ENCODE peak calls at places on chromosomes 6 and 20, in six cellular contexts. L is neural crest cell, Z is WTC11, F is psoas muscle, U is choroid plexus epithelial cell, C is cardiac fibroblast. R is an unnamed sample.

GRCh38 chr20:50320910-50321796 is 130.5 kb downstream of the CEBPB start:
- DNase-seq in L (peak; percentile 19), Z (peak; percentile 90), F (peak; percentile 91), U (peak; percentile 96), C (peak; percentile 94), R (peak; percentile 90)

GRCh38 chr6:17281497-17282481 is 628 bp downstream of the RBM24 start:
- DNase-seq in L (peak; percentile 21), Z (peak; percentile 28), F (no peak), U (no peak), C (peak; percentile 25), R (peak; percentile 50)

GRCh38 chr20:2101057-2101934 is at the start of gene STK35:
- DNase-seq in L (peak; percentile 61), Z (peak; percentile 76), F (peak; percentile 83), U (no peak), C (no peak), R (no peak)

GRCh38 chr20:59771506-59772372 is 161.7 kb downstream of the SYCP2 start:
- DNase-seq in L (no peak), Z (no peak), F (no peak), U (no peak), C (no peak), R (no peak)

GRCh38 chr6:87755697-87756671 is 54.0 kb upstream of the AKIRIN2 start:
- DNase-seq in L (no peak), Z (no peak), F (no peak), U (peak; percentile 21), C (peak; percentile 37), R (peak; percentile 60)

GRCh38 chr6:139534472-139535115 is 160.1 kb upstream of the CITED2 start:
- DNase-seq in L (no peak), Z (no peak), F (no peak), U (no peak), C (no peak), R (no peak)

GRCh38 chr20:51462566-51463276 is 79.8 kb downstream of the NFATC2 start:
- DNase-seq in L (no peak), Z (no peak), F (peak; percentile 88), U (peak; percentile 80), C (peak; percentile 80), R (peak; percentile 74)

GRCh38 chr20:19975436-19975799 is 41.7 kb upstream of the NAA20 start:
- DNase-seq in L (no peak), Z (no peak), F (no peak), U (peak; percentile 58), C (peak; percentile 51), R (peak; percentile 62)

GRCh38 chr6:157982580-157983438 is 1.1 kb downstream of the SYNJ2 start:
- DNase-seq in L (no peak), Z (no peak), F (no peak), U (peak; percentile 70), C (peak; percentile 62), R (peak; percentile 54)

GRCh38 chr20:61251529-61252393 is at the start of gene CDH4:
- DNase-seq in L (peak; percentile 16), Z (peak; percentile 47), F (no peak), U (peak; percentile 21), C (no peak), R (no peak)

GRCh38 chr6:42423244-42423643 is 28.5 kb downstream of the TRERF1 start:
- DNase-seq in L (no peak), Z (no peak), F (no peak), U (no peak), C (no peak), R (no peak)

GRCh38 chr20:57374931-57375651 is 16.1 kb upstream of the RBM38 start:
- DNase-seq in L (no peak), Z (no peak), F (no peak), U (no peak), C (no peak), R (peak; percentile 33)

GRCh38 chr6:70479236-70479635 is 65.9 kb downstream of the FAM135A start:
- DNase-seq in L (no peak), Z (no peak), F (no peak), U (peak; percentile 55), C (peak; percentile 68), R (peak; percentile 1)

GRCh38 chr6:169000022-169000421 is 253.6 kb downstream of the THBS2 start:
- DNase-seq in L (no peak), Z (no peak), F (no peak), U (no peak), C (no peak), R (no peak)

DNA sequence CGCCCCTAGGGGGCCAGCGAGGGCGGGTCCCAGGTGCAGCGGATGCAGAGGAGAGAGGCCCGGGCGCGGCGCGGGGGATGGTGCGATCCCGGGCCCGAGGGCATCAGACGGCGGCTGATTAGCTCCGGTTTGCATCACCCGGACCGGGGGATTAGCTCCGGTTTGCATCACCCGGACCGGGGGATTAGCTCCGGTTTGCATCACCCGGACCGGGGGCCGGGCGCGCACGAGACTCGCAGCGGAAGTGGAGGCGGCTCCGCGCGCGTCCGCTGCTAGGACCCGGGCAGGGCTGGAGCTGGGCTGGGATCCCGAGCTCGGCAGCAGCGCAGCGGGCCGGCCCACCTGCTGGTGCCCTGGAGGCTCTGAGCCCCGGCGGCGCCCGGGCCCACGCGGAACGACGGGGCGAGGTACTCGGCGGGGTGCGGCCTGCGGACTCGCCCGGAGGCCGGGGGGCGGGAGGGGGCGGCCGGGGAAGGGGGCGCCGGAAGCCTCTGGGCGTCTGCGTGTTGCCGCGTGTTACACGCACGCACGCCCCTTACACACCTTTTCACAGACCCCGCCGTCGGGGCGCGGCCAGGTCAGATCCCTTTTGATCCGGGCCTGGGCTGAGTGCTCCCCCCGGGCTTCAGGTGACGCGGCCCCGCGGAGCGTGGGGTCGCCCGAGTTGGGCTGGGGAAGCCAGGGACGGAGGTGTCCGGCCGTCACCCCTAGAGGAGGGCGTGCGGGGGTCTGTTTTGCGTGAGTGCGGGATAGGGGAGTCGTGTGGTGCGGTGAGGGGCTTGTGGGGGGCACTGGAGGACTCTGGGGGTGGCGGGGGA is 412 bp downstream of the TRIB3 start:
- DNase-seq in L (peak; percentile 47), Z (peak; percentile 84), F (peak; percentile 62), U (peak; percentile 70), C (peak; percentile 75), R (peak; percentile 86)
- TF ChIP-seq CTCF in L (peak; percentile 43), Z (no peak), F (no peak), U (no peak), C (no peak), R (peak; percentile 6)

GRCh38 chr6:45608252-45608911 is 230.6 kb upstream of the SUPT3H start:
- DNase-seq in L (no peak), Z (no peak), F (no peak), U (peak; percentile 58), C (peak; percentile 48), R (peak; percentile 56)
- TF ChIP-seq CTCF in L (peak; percentile 28), Z (no peak), F (no peak), U (no peak), C (no peak), R (no peak)

DNA sequence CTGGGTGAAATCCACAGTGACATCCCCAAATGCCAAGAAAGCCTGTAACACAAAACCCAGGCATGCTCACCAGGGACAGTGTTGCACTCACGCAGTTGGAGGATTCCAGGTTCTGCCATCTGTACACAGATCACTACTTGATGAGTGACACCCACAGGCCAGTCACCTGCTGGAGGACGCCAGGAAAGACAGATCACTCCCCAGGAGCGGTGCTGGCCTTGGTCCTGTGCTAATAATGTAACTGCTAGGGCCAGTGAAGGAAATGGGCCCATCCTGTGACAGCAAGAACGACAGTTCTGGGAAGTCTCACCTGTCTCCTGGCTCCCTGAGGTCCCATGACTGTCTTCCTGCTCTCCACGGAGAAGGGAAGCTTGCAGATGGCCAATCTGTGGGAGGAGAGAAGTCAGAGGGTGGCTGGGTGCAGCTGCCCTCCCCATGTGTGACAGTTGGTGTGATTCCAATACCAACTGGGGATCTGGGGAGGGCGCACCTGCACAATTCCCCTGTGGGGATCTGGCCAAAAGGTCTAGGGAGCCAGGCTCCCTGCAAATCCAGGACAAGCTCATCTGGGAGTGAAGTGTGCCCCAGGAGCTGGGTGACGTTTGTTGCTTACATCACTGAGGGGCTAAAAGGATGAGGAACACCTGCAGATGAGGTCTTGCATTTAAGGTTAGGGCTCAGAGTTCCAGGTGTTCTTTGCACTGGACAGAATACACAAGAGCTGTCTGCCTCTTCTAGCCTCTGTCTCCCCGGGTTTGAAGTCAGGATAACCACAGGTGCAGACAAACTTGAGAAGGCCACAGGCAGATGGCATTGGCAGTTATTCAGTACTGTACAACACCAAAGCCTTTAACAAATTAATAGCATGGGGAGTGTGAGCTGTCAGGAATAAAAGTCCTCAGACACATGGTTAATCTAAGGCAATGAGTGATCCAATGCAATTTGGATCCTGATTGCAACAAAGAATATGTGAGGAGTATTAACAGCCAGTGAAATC is 10.3 kb downstream of the ZNF337 start:
- DNase-seq in L (no peak), Z (no peak), F (peak; percentile 63), U (no peak), C (no peak), R (no peak)
- TF ChIP-seq CTCF in L (no peak), Z (no peak), F (no peak), U (no peak), C (no peak), R (no peak)

DNA sequence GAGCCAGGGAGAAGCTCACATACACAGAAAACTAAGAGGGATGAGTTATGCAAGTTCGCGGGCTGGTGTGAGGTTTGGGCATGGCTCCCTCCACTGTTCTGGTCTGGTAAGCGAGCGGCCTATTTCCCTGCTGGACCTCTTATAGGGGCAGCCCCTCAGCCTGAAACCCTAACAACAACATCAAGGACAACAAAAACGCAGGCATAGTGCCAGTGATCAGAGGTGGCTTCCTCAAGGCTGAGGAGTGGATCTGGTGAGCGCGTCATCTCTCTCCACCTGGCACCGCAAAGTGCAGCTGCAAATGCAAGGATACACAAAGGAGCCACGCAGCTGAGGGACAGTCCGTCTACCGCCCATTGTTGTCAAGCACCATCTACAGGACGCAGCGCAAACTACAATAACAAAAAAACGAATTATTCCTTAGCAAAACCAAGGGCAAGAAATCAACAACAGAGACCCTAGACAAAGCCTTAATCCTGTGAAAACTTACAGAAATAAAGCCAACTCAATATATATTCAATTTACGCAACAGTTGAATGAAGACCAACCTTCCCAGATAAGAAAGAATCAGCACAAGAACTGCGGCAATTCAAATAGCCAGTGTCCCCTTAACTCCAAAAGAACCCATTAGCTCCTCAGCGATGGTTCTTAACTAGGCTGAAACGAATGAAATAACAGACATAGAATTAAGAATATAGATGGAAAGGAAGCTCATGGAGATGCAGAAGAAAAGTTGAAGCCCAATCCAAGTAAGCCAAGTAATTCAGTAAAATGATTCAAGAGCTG is 9.2 kb upstream of the DEFB110 start:
- DNase-seq in L (peak; percentile 29), Z (peak; percentile 67), F (no peak), U (no peak), C (no peak), R (peak; percentile 1)
- TF ChIP-seq CTCF in L (peak; percentile 60), Z (no peak), F (no peak), U (no peak), C (no peak), R (peak; percentile 35)

GRCh38 chr6:53547815-53548496 is 3.1 kb upstream of the GCLC start:
- DNase-seq in L (peak; percentile 91), Z (peak; percentile 94), F (peak; percentile 99), U (peak; percentile 98), C (peak; percentile 98), R (peak; percentile 97)
- TF ChIP-seq CTCF in L (no peak), Z (no peak), F (no peak), U (no peak), C (no peak), R (no peak)

R was measured in AG10803.